ENCODE peak calls at places on chromosome 15, in nine cellular contexts. Z, W, J, E, A, K, G, P and Q are unnamed samples.

GRCh38 chr15:71658036-71658435 is 152.3 kb upstream of the NR2E3 start:
- DNase-seq in Z (no peak), W (no peak), J (no peak), E (no peak), A (no peak), K (no peak), G (no peak), P (no peak), Q (no peak)

GRCh38 chr15:28098766-28099554 is at the start of gene OCA2:
- DNase-seq in Z (peak; percentile 53), W (peak; percentile 68), J (peak; percentile 92), E (peak; percentile 89), A (peak; percentile 69), K (no peak), G (peak; percentile 51), P (peak; percentile 68), Q (peak; percentile 66)

GRCh38 chr15:63456253-63456652 is 48.1 kb upstream of the USP3 start:
- DNase-seq in Z (no peak), W (no peak), J (no peak), E (no peak), A (no peak), K (no peak), G (no peak), P (no peak), Q (no peak)

GRCh38 chr15:98363955-98364354 is 284.4 kb upstream of the IGF1R start:
- DNase-seq in Z (no peak), W (peak; percentile 21), J (no peak), E (no peak), A (no peak), K (no peak), G (no peak), P (no peak), Q (no peak)

GRCh38 chr15:75107905-75108838 is 84.8 kb downstream of the PPCDC start:
- DNase-seq in Z (no peak), W (no peak), J (no peak), E (no peak), A (peak; percentile 75), K (no peak), G (peak; percentile 27), P (peak; percentile 66), Q (peak; percentile 79)

GRCh38 chr15:33994005-33994615 is 25.8 kb downstream of the CHRM5 start:
- DNase-seq in Z (no peak), W (no peak), J (peak; percentile 74), E (no peak), A (peak; percentile 68), K (no peak), G (peak; percentile 45), P (no peak), Q (no peak)

GRCh38 chr15:49255966-49256759 is 86.1 kb downstream of the GALK2 start:
- DNase-seq in Z (no peak), W (no peak), J (no peak), E (no peak), A (no peak), K (no peak), G (no peak), P (no peak), Q (no peak)

GRCh38 chr15:59993950-59994401 is 10.1 kb upstream of the FOXB1 start:
- DNase-seq in Z (no peak), W (no peak), J (no peak), E (no peak), A (no peak), K (no peak), G (no peak), P (no peak), Q (no peak)

GRCh38 chr15:66851226-66852063 is 149.4 kb downstream of the SMAD6 start:
- DNase-seq in Z (peak; percentile 86), W (peak; percentile 87), J (peak; percentile 83), E (peak; percentile 93), A (peak; percentile 92), K (peak; percentile 53), G (peak; percentile 32), P (peak; percentile 91), Q (peak; percentile 90)

GRCh38 chr15:69025320-69025719 is 10.8 kb downstream of the NOX5 start:
- DNase-seq in Z (no peak), W (peak; percentile 4), J (no peak), E (no peak), A (no peak), K (no peak), G (no peak), P (no peak), Q (no peak)

GRCh38 chr15:36769110-36769509 is 189.7 kb downstream of the CDIN1 start:
- DNase-seq in Z (no peak), W (no peak), J (no peak), E (no peak), A (no peak), K (no peak), G (no peak), P (no peak), Q (no peak)

GRCh38 chr15:70439880-70440279 is 323.5 kb downstream of the UACA start:
- DNase-seq in Z (no peak), W (no peak), J (no peak), E (no peak), A (no peak), K (no peak), G (no peak), P (no peak), Q (no peak)

GRCh38 chr15:97502038-97502437 is 458.5 kb upstream of the ARRDC4 start:
- DNase-seq in Z (no peak), W (no peak), J (no peak), E (no peak), A (no peak), K (no peak), G (no peak), P (no peak), Q (no peak)

GRCh38 chr15:91867581-91868026 is 14.1 kb downstream of the SLCO3A1 start:
- DNase-seq in Z (peak; percentile 73), W (peak; percentile 88), J (peak; percentile 57), E (peak; percentile 92), A (peak; percentile 73), K (peak; percentile 55), G (no peak), P (peak; percentile 84), Q (peak; percentile 83)

GRCh38 chr15:92884813-92885461 is 15.2 kb upstream of the CHD2 start:
- DNase-seq in Z (no peak), W (no peak), J (no peak), E (no peak), A (peak; percentile 48), K (no peak), G (no peak), P (no peak), Q (no peak)

GRCh38 chr15:53962646-53963561 is 15.3 kb upstream of the UNC13C start:
- DNase-seq in Z (no peak), W (peak; percentile 29), J (peak; percentile 60), E (no peak), A (peak; percentile 18), K (no peak), G (peak; percentile 23), P (peak; percentile 33), Q (peak; percentile 73)

DNA sequence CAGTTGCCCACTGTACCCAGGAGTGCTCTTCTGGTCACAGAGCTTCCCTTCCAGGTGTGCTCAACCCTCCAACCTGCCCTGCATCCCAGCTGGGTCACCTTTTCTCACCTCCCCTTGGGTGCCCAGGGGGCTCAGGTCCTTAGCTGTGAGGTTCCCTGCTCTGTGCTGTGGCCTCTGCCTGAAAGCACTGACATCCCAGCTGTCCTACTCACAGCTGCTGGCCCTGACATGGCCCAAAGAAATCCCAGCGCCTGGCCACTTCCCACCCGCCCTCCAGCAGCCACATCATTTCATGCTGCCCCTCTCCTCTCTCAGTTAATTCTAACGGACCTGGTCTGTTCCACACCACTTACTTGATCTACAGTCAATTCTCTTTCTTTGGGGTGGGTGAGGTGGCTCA is 79.9 kb downstream of the ISG20 start:
- DNase-seq in Z (no peak), W (no peak), J (no peak), E (no peak), A (no peak), K (no peak), G (no peak), P (no peak), Q (no peak)
- H3K4me1 ChIP-seq in Z (peaks cover 8% of the 10 kb centered on the region), W (no peaks in the 10 kb centered on the region), J (no peaks in the 10 kb centered on the region), E (no peaks in the 10 kb centered on the region), A (no peaks in the 10 kb centered on the region), K (peaks cover 18% of the 10 kb centered on the region), G (peaks cover 19% of the 10 kb centered on the region), P (no peaks in the 10 kb centered on the region), Q (no peaks in the 10 kb centered on the region)

GRCh38 chr15:65354835-65355172 is 23.0 kb downstream of the IGDCC3 start:
- DNase-seq in Z (no peak), W (no peak), J (no peak), E (no peak), A (no peak), K (no peak), G (no peak), P (no peak), Q (no peak)
- H3K4me3 ChIP-seq in Z (peak overlapping the region; percentile 67), W (no peak overlapping the region), J (no peak overlapping the region), E (no peak overlapping the region), A (no peak overlapping the region), K (no peak overlapping the region), G (peak overlapping the region; percentile 50), P (no peak overlapping the region), Q (no peak overlapping the region)

GRCh38 chr15:45618813-45619212 is 16.0 kb upstream of the SQOR start:
- DNase-seq in Z (no peak), W (no peak), J (peak; percentile 27), E (no peak), A (peak; percentile 25), K (no peak), G (no peak), P (no peak), Q (no peak)

GRCh38 chr15:45616901-45617323 is 17.9 kb upstream of the SQOR start:
- DNase-seq in Z (no peak), W (no peak), J (no peak), E (no peak), A (no peak), K (no peak), G (no peak), P (no peak), Q (no peak)

GRCh38 chr15:45611305-45611704 is 23.5 kb upstream of the SQOR start:
- DNase-seq in Z (no peak), W (no peak), J (no peak), E (no peak), A (peak; percentile 29), K (no peak), G (peak; percentile 12), P (no peak), Q (no peak)

GRCh38 chr15:45612790-45613415 is 21.9 kb upstream of the SQOR start:
- DNase-seq in Z (no peak), W (no peak), J (no peak), E (no peak), A (no peak), K (no peak), G (no peak), P (no peak), Q (no peak)
- H3K4me1 ChIP-seq in Z (no peaks in the 10 kb centered on the region), W (no peaks in the 10 kb centered on the region), J (no peaks in the 10 kb centered on the region), E (no peaks in the 10 kb centered on the region), A (peaks cover 4% of the 10 kb centered on the region), K (no peaks in the 10 kb centered on the region), G (no peaks in the 10 kb centered on the region), P (no peaks in the 10 kb centered on the region), Q (peaks cover 7% of the 10 kb centered on the region)

DNA sequence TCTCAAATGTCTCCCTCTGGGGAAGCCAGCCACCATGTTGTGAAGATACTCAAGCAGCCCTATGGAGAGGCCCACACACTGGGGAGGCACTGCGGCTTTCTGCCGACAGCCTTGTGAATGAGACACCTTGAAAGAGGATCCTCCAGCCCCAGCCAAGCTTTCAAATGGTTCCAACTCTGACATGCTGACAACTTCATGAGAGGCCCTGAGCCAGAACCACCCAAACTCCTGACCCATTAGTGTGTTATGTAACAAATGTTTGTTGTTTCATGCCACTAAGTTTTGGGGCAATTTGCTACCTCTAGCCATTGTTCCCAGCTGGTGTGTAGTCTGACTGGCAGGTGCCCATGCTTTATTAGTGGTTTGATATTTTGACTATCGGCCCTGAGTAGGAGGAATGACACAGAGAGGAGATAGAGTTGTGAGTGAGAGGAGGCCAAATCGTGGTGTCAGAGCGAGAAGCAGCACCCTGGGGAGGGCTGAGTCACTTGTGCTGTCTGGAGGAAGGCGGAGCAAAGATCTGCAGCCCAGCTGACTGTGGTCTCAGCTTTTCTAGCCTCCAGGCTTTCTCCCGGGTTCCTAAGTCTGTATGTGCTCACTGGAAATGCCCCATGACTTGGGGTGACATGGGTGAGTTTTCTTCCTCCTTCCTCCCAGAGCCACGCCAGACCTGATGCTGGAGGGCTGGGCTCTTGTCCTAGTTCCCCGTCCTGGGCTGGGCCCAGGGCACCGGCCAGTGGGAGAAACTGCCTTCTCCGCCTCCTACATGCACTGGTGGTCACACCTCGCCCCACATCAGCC is 56.8 kb upstream of the BLM start:
- DNase-seq in Z (peak; percentile 76), W (peak; percentile 71), J (peak; percentile 49), E (peak; percentile 80), A (peak; percentile 47), K (peak; percentile 65), G (no peak), P (peak; percentile 91), Q (peak; percentile 72)
- H3K4me3 ChIP-seq in Z (peak overlapping the region; percentile 27), W (no peak overlapping the region), J (no peak overlapping the region), E (peak overlapping the region; percentile 11), A (no peak overlapping the region), K (peak overlapping the region; percentile 42), G (no peak overlapping the region), P (no peak overlapping the region), Q (no peak overlapping the region)